ENCODE peak calls at places on chromosomes 11 and 22, in ten cellular contexts. H is activated CD4-positive, alpha-beta T cell treated with anti-CD3 and anti-CD28 coated beads, Interleukin-2, amount 50 U/mL, for 24 hours; T is AG10803; G is CD8-positive, alpha-beta T cell; V is aorta; P is adrenal gland; I is NCI-H1092; D is AG09309; S is activated CD4-positive, CD25-positive, alpha-beta regulatory T cell; X is effector CD4-positive, alpha-beta T cell. M is an unnamed sample.

GRCh38 chr11:7571640-7572000 is 57.8 kb downstream of the PPFIBP2 start:
- DNase-seq in H (no peak), T (peak), G (no peak), V (peak), P (peak), I (peak), D (no peak), S (no peak), X (no peak), M (peak)

GRCh38 chr11:10322401-10322800 is 17.5 kb downstream of the ADM start:
- DNase-seq in H (no peak), T (peak), G (no peak), V (peak), P (no peak), I (no peak), D (no peak), S (no peak), X (no peak), M (no peak)

GRCh38 chr22:46968359-46968740 is 205.9 kb downstream of the TBC1D22A start:
- DNase-seq in H (no peak), T (no peak), G (no peak), V (no peak), P (no peak), I (no peak), D (no peak), S (no peak), X (no peak), M (no peak)

GRCh38 chr11:119476666-119477331 is 53.8 kb upstream of the THY1 start:
- DNase-seq in H (no peak), T (no peak), G (peak), V (no peak), P (peak), I (no peak), D (no peak), S (no peak), X (no peak), M (peak)

GRCh38 chr11:1371026-1371325 is 18.8 kb upstream of the BRSK2 start:
- DNase-seq in H (no peak), T (no peak), G (no peak), V (no peak), P (no peak), I (no peak), D (no peak), S (no peak), X (no peak), M (no peak)

GRCh38 chr22:45842141-45842831 is 134.7 kb downstream of the WNT7B start:
- DNase-seq in H (no peak), T (peak), G (no peak), V (no peak), P (no peak), I (no peak), D (peak), S (no peak), X (no peak), M (no peak)

GRCh38 chr11:15276616-15277015 is 161.9 kb downstream of the INSC start:
- DNase-seq in H (no peak), T (no peak), G (no peak), V (no peak), P (no peak), I (peak), D (no peak), S (no peak), X (no peak), M (no peak)

GRCh38 chr22:44408227-44409192 is 89.5 kb downstream of the RTL6 start:
- DNase-seq in H (no peak), T (no peak), G (no peak), V (peak), P (no peak), I (no peak), D (no peak), S (no peak), X (no peak), M (no peak)

GRCh38 chr11:4480577-4481539 is 1.6 kb upstream of the OR52K1 start:
- DNase-seq in H (no peak), T (peak), G (no peak), V (no peak), P (no peak), I (no peak), D (no peak), S (no peak), X (no peak), M (no peak)

GRCh38 chr11:85301895-85302678 is 325.1 kb downstream of the DLG2 start:
- DNase-seq in H (no peak), T (no peak), G (no peak), V (no peak), P (no peak), I (no peak), D (no peak), S (no peak), X (no peak), M (no peak)

GRCh38 chr11:36352919-36353318 is 56.8 kb downstream of the PRR5L start:
- DNase-seq in H (peak), T (no peak), G (peak), V (no peak), P (no peak), I (no peak), D (no peak), S (no peak), X (peak), M (peak)

GRCh38 chr22:47600791-47601400 is 838.4 kb downstream of the TBC1D22A start:
- DNase-seq in H (no peak), T (no peak), G (peak), V (no peak), P (no peak), I (no peak), D (no peak), S (no peak), X (no peak), M (no peak)

GRCh38 chr11:108568183-108568858 is 25.2 kb downstream of the EXPH5 start:
- DNase-seq in H (no peak), T (peak), G (no peak), V (no peak), P (no peak), I (no peak), D (no peak), S (no peak), X (no peak), M (no peak)

GRCh38 chr11:66329165-66329673 is 7.0 kb downstream of the RIN1 start:
- DNase-seq in H (no peak), T (no peak), G (no peak), V (no peak), P (no peak), I (no peak), D (no peak), S (no peak), X (no peak), M (no peak)

GRCh38 chr11:6319001-6319878 is 1.1 kb downstream of the CAVIN3 start:
- DNase-seq in H (no peak), T (peak), G (no peak), V (peak), P (no peak), I (no peak), D (no peak), S (no peak), X (no peak), M (no peak)

GRCh38 chr11:58451585-58451984 is 9.5 kb upstream of the OR5B12 start:
- DNase-seq in H (no peak), T (no peak), G (no peak), V (no peak), P (no peak), I (no peak), D (no peak), S (no peak), X (no peak), M (no peak)

GRCh38 chr11:35771722-35772121 is 109.1 kb downstream of the TRIM44 start:
- DNase-seq in H (no peak), T (no peak), G (no peak), V (no peak), P (no peak), I (no peak), D (no peak), S (no peak), X (no peak), M (no peak)

GRCh38 chr22:38353142-38353629 is 36.0 kb upstream of the CSNK1E start:
- DNase-seq in H (peak), T (peak), G (peak), V (peak), P (peak), I (peak), D (no peak), S (peak), X (peak), M (peak)

GRCh38 chr11:102994101-102994500 is 38.6 kb upstream of the MMP13 start:
- DNase-seq in H (no peak), T (peak), G (no peak), V (no peak), P (no peak), I (no peak), D (no peak), S (no peak), X (no peak), M (no peak)

GRCh38 chr11:78476066-78476465 is 58.4 kb upstream of the GAB2 start:
- DNase-seq in H (no peak), T (no peak), G (no peak), V (no peak), P (no peak), I (no peak), D (no peak), S (no peak), X (no peak), M (no peak)

GRCh38 chr11:78039919-78040671 is 17.0 kb upstream of the KCTD14 start:
- DNase-seq in H (no peak), T (peak), G (peak), V (peak), P (peak), I (peak), D (peak), S (no peak), X (no peak), M (peak)

GRCh38 chr22:24069721-24070120 is 58.6 kb downstream of the CABIN1 start:
- DNase-seq in H (no peak), T (no peak), G (no peak), V (no peak), P (no peak), I (no peak), D (no peak), S (no peak), X (no peak), M (no peak)

GRCh38 chr11:118635237-118635591 is 27.8 kb downstream of the PHLDB1 start:
- DNase-seq in H (no peak), T (no peak), G (no peak), V (no peak), P (peak), I (no peak), D (no peak), S (no peak), X (no peak), M (no peak)

GRCh38 chr11:32885556-32885955 is 7.1 kb upstream of the QSER1 start:
- DNase-seq in H (no peak), T (no peak), G (no peak), V (no peak), P (no peak), I (no peak), D (no peak), S (no peak), X (no peak), M (no peak)

GRCh38 chr11:114133548-114134329 is 74.2 kb downstream of the ZBTB16 start:
- DNase-seq in H (no peak), T (peak), G (no peak), V (peak), P (no peak), I (no peak), D (no peak), S (no peak), X (no peak), M (no peak)

GRCh38 chr11:123145661-123146060 is 49.4 kb downstream of the CLMP start:
- DNase-seq in H (no peak), T (no peak), G (no peak), V (no peak), P (peak), I (no peak), D (no peak), S (no peak), X (no peak), M (no peak)

GRCh38 chr11:83151274-83151977 is 5.5 kb upstream of the PCF11 start:
- DNase-seq in H (no peak), T (no peak), G (no peak), V (no peak), P (no peak), I (no peak), D (no peak), S (no peak), X (no peak), M (no peak)

GRCh38 chr11:72814139-72814830 is at the start of gene ATG16L2:
- DNase-seq in H (peak), T (peak), G (peak), V (peak), P (peak), I (peak), D (no peak), S (peak), X (peak), M (peak)

GRCh38 chr22:33853200-33854097 is 66.8 kb downstream of the LARGE1 start:
- DNase-seq in H (no peak), T (peak), G (no peak), V (peak), P (peak), I (peak), D (peak), S (no peak), X (no peak), M (no peak)

GRCh38 chr11:65182258-65183170 is 786 bp downstream of the CAPN1 start:
- DNase-seq in H (no peak), T (peak), G (no peak), V (peak), P (no peak), I (no peak), D (no peak), S (no peak), X (no peak), M (no peak)

GRCh38 chr11:2267306-2267861 is 3.0 kb downstream of the ASCL2 start:
- DNase-seq in H (no peak), T (no peak), G (peak), V (peak), P (no peak), I (no peak), D (no peak), S (no peak), X (no peak), M (no peak)

GRCh38 chr11:72238040-72238450 is 5.9 kb downstream of the PHOX2A start:
- DNase-seq in H (peak), T (peak), G (no peak), V (no peak), P (peak), I (peak), D (no peak), S (no peak), X (peak), M (peak)

GRCh38 chr22:16777284-16777924 is 47.8 kb downstream of the XKR3 start:
- DNase-seq in H (no peak), T (no peak), G (no peak), V (no peak), P (no peak), I (no peak), D (no peak), S (no peak), X (no peak), M (no peak)

GRCh38 chr11:95364324-95365295 is 133.6 kb upstream of the SESN3 start:
- DNase-seq in H (no peak), T (no peak), G (no peak), V (no peak), P (no peak), I (no peak), D (no peak), S (no peak), X (no peak), M (no peak)

GRCh38 chr11:88402784-88403183 is 65.2 kb upstream of the CTSC start:
- DNase-seq in H (no peak), T (peak), G (no peak), V (no peak), P (no peak), I (no peak), D (no peak), S (no peak), X (no peak), M (no peak)